ENCODE peak calls at places on chromosome 2, in five cellular contexts. Z is cardiac muscle cell, I is Right ventricle myocardium inferior, V is cardiac fibroblast, G is coronary artery. N is an unnamed sample.

GRCh38 chr2:39730685-39731302 is 48.3 kb downstream of the THUMPD2 start:
- DNase-seq in G (no peak), Z (peak), I (no peak), V (peak), N (no peak)

GRCh38 chr2:194327196-194327888 is 1329.7 kb upstream of the SLC39A10 start:
- DNase-seq in V (no peak), I (peak), G (no peak), Z (no peak), N (no peak)

GRCh38 chr2:46521215-46521683 is 41.9 kb downstream of the TMEM247 start:
- DNase-seq in Z (no peak), G (peak), I (peak), V (peak), N (peak)

GRCh38 chr2:102059151-102059550 is 67.4 kb downstream of the IL1R2 start:
- DNase-seq in Z (no peak), V (no peak), I (no peak), G (no peak), N (no peak)

GRCh38 chr2:8312861-8313768 is 368.7 kb upstream of the ID2 start:
- DNase-seq in V (no peak), Z (no peak), I (no peak), G (peak), N (no peak)

GRCh38 chr2:169711751-169712509 is 17.7 kb downstream of the PHOSPHO2 start:
- DNase-seq in I (no peak), G (no peak), Z (no peak), V (no peak), N (peak)

GRCh38 chr2:80489718-80490117 is 185.2 kb upstream of the LRRTM1 start:
- DNase-seq in V (peak), G (no peak), Z (no peak), I (no peak), N (no peak)

GRCh38 chr2:55401124-55401523 is 18.5 kb downstream of the CCDC88A start:
- DNase-seq in G (no peak), I (no peak), V (peak), Z (no peak), N (no peak)

GRCh38 chr2:169323841-169324240 is 38.5 kb downstream of the LRP2 start:
- DNase-seq in Z (no peak), I (no peak), V (no peak), G (no peak), N (no peak)

GRCh38 chr2:48890732-48891131 is 135.2 kb upstream of the LHCGR start:
- DNase-seq in G (no peak), Z (no peak), V (no peak), I (no peak), N (no peak)

GRCh38 chr2:127707890-127708648 is 6.8 kb downstream of the SFT2D3 start:
- DNase-seq in G (no peak), Z (no peak), I (no peak), V (no peak), N (no peak)

GRCh38 chr2:158457092-158457825 is 507 bp downstream of the PKP4 start:
- DNase-seq in V (peak), Z (peak), G (no peak), I (peak), N (peak)

GRCh38 chr2:71492112-71492511 is 38.8 kb downstream of the DYSF start:
- DNase-seq in Z (peak), I (no peak), V (peak), G (no peak), N (no peak)

N was measured in left colon.